ENCODE peak calls at places on chromosome 1, in six cellular contexts. D is fibroblast of the aortic adventitia, C is left ventricle myocardium inferior, Q is brain microvascular endothelial cell, U is AG09309, A is BJ. L is an unnamed sample.

GRCh38 chr1:205664399-205665108 is 15.8 kb downstream of the SLC45A3 start:
- DNase-seq in D (no peak), A (no peak), U (no peak), Q (no peak), C (no peak), L (no peak)

GRCh38 chr1:9434247-9434646 is 105.0 kb upstream of the SLC25A33 start:
- DNase-seq in Q (no peak), U (no peak), A (no peak), C (no peak), D (peak), L (no peak)

GRCh38 chr1:112092656-112093371 is 103.3 kb upstream of the KCND3 start:
- DNase-seq in A (no peak), D (no peak), C (no peak), Q (no peak), U (no peak), L (no peak)

GRCh38 chr1:9867408-9868243 is 42.4 kb downstream of the CTNNBIP1 start:
- DNase-seq in D (peak), U (no peak), Q (peak), C (peak), A (no peak), L (no peak)

GRCh38 chr1:220012259-220012658 is 34.0 kb downstream of the EPRS1 start:
- DNase-seq in Q (no peak), A (no peak), U (peak), C (no peak), D (peak), L (no peak)

GRCh38 chr1:212669600-212669999 is 30.0 kb downstream of the BATF3 start:
- DNase-seq in D (no peak), C (no peak), Q (no peak), U (no peak), A (no peak), L (no peak)

GRCh38 chr1:8017495-8018310 is 8.4 kb downstream of the ERRFI1 start:
- DNase-seq in C (no peak), Q (no peak), U (peak), D (peak), A (no peak), L (no peak)

GRCh38 chr1:87120779-87121178 is 206.3 kb downstream of the HS2ST1 start:
- DNase-seq in A (no peak), U (no peak), D (no peak), Q (no peak), C (no peak), L (no peak)

GRCh38 chr1:25610822-25611630 is 5.6 kb upstream of the MAN1C1 start:
- DNase-seq in D (peak), C (no peak), A (no peak), U (no peak), Q (no peak), L (no peak)

GRCh38 chr1:104408268-104408667 is 658.6 kb downstream of the AMY1C start:
- DNase-seq in A (no peak), U (no peak), D (no peak), C (no peak), Q (no peak), L (no peak)

GRCh38 chr1:7727816-7728477 is 43.1 kb upstream of the VAMP3 start:
- DNase-seq in Q (no peak), C (no peak), U (no peak), D (no peak), A (no peak), L (no peak)

GRCh38 chr1:92404661-92405060 is 82.1 kb downstream of the GFI1 start:
- DNase-seq in U (no peak), Q (peak), C (no peak), D (peak), A (no peak), L (peak)

GRCh38 chr1:19390901-19391595 is 78.9 kb downstream of the SLC66A1 start:
- DNase-seq in C (peak), A (peak), D (peak), U (peak), Q (peak), L (no peak)

GRCh38 chr1:157132111-157132510 is 6.1 kb downstream of the ETV3 start:
- DNase-seq in U (no peak), A (no peak), Q (no peak), C (no peak), D (no peak), L (no peak)

GRCh38 chr1:12001249-12001917 is 17.9 kb upstream of the MIIP start:
- DNase-seq in D (peak), A (no peak), C (no peak), Q (peak), U (peak), L (no peak)

GRCh38 chr1:79679916-79680315 is 673.4 kb upstream of the ADGRL4 start:
- DNase-seq in U (no peak), D (no peak), A (no peak), Q (no peak), C (no peak), L (no peak)

DNA sequence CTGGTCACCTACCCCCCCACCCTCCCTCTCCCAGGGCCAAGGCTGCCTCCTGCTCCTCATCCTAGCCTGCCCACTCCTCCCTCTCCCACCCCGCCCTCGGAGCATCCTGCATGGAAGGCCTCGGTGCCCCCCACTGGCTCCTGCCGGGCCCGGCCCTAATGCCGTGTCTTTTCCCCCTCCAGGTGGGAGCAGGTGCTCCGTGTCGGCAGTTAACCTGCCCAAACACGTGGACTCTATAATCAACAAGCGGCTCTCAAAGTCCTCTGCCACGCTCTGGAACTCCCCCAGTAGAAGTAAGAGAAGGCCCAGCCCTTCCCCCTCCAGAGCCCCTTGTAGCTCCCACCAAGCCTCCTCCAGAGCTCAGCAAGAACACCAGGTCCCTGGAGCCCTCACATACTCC is 18.8 kb downstream of the MAP7D1 start:
- DNase-seq in A (no peak), U (no peak), D (no peak), C (no peak), Q (no peak), L (no peak)
- H3K4me3 ChIP-seq in A (no peak), U (no peak), D (no peak), C (peak), Q (no peak), L (no peak)

DNA sequence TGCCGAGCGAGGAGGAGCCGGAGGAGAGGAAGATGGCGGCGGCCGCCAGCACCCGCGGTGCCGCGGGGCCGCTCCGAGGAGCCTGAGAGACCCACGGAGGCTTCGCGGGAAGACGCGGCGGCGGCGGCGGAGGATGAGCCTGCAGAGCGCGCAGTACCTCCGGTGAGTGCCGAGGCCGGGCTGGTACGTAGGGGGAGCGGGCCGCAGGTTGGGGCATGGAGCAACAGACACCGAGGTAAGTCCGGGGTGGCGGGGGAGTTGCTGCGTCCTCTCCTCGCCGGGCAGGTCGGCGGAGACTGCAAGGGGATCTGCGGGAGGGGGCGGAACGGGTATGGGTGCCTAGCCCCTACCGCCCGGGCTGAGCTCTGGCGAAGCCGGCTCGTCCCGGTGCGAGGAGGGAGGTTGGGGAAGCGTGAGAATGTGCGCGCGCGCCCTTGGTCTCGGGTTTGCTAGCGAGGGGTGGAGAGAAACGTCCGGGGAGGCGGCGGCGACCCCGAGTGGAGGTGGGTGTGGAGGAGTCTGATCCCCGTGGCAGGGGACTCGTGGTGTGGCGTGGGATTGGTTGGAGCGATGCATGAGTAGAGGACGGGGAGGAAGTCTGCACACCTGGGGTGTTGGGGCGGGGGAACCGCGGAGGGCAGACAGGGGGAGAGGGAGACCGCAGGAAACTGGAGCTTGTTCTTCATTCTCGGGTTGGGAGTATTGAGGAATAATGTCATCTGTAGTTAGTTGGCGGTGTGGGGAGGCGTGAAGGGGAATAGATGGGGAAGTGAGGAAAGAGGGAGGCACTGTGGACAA is at the start of gene SMG7:
- DNase-seq in A (no peak), C (peak), D (no peak), U (no peak), Q (no peak), L (no peak)
- TF ChIP-seq CTCF in A (no peak), C (no peak), D (no peak), U (no peak), Q (no peak), L (peak)

DNA sequence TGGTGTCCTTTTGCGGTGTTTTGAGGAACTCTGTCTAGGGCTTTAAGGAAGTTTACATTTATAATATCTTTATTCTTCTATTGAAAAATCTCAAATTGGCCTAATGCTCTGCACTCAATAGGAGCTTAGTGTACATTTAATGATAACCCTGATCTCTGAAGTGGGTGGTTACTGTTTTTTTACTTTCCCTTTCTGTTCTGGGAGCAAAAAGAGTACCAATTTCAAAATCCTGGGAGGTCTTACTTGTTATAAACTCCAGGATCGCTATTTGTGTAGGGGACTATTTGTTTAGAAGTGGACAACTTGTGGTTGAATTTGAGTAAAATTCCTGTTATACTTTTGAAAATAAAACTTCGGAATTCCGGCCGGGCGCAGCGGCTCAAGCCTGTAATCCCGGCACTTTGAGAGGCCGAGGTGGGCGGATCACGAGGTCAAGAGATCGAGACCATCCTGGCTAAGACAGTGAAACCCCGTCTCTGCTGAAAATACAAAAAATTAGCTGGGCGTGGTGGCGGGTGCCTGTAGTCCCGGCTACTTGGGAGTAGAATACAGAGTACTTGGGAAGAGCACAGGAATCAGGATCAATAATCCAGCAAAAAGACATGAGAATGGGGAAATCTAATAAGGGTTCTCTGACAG is 1.1 kb downstream of the C4BPB start:
- DNase-seq in Q (no peak), C (no peak), D (no peak), A (no peak), U (no peak), L (no peak)
- H3K4me3 ChIP-seq in Q (no peak), C (no peak), D (no peak), A (no peak), U (no peak), L (no peak)

DNA sequence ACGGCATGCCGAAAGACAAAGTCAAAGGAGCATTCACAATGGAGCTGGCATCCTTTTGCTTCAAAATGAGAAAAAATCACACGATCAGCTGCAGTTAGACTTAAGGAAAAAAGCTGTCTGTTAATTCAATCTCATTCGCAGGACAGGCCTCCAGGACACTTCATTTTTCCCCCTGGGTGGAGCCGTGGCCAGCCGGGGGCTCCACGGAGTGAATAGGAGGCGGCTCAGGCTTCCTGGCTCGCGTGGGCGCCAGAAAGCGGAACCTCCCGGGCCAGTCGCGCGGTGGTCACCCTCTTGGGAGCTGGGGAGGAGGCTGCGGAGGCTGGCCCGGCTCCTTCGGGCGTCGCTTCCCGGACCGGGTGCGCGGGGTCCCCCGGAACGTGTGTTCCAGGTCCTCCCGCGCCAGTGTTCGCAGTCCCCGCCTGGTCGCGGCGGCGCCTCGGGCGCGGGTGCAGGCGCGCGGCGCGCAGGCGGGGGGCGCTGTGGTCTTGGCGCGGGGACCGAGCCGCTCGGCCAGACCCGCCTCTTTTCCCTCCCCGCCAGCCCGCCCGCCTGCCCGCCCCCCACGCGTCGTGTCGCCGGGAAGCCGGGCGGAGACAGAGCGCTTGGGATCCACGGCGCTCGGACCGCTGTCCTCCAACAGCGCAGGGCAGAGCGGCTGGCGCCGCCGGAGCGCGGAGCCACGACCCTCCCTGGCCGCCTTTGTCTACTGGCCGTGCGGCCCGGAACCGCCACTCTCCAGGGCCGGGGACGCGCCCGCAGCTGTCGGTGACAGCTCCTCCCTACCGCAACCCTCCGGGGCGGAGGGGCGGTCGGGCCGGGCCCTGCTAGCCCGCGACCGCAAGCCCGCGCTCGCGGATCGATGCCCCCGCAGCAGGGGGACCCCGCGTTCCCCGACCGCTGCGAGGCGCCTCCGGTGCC is at the start of gene RHOU:
- DNase-seq in U (no peak), Q (no peak), A (no peak), C (peak), D (peak), L (no peak)
- TF ChIP-seq CTCF in U (peak), Q (peak), A (peak), C (peak), D (peak), L (peak)

GRCh38 chr1:48595613-48596012 is 123.6 kb upstream of the SPATA6 start:
- DNase-seq in A (no peak), C (no peak), D (no peak), U (no peak), Q (no peak), L (no peak)
- H3K4me3 ChIP-seq in A (no peak), C (no peak), D (no peak), U (no peak), Q (no peak), L (no peak)

GRCh38 chr1:30371179-30371788 is 352.1 kb downstream of the MATN1 start:
- DNase-seq in U (no peak), Q (no peak), D (no peak), C (no peak), A (no peak), L (no peak)

GRCh38 chr1:30371888-30372791 is 351.2 kb downstream of the MATN1 start:
- DNase-seq in D (no peak), Q (no peak), U (no peak), A (no peak), C (no peak), L (no peak)

GRCh38 chr1:30374400-30375070 is 348.9 kb downstream of the MATN1 start:
- DNase-seq in U (no peak), Q (no peak), C (no peak), D (no peak), A (no peak), L (no peak)

GRCh38 chr1:30373471-30374399 is 349.6 kb downstream of the MATN1 start:
- DNase-seq in U (no peak), D (no peak), Q (no peak), C (no peak), A (no peak), L (no peak)

DNA sequence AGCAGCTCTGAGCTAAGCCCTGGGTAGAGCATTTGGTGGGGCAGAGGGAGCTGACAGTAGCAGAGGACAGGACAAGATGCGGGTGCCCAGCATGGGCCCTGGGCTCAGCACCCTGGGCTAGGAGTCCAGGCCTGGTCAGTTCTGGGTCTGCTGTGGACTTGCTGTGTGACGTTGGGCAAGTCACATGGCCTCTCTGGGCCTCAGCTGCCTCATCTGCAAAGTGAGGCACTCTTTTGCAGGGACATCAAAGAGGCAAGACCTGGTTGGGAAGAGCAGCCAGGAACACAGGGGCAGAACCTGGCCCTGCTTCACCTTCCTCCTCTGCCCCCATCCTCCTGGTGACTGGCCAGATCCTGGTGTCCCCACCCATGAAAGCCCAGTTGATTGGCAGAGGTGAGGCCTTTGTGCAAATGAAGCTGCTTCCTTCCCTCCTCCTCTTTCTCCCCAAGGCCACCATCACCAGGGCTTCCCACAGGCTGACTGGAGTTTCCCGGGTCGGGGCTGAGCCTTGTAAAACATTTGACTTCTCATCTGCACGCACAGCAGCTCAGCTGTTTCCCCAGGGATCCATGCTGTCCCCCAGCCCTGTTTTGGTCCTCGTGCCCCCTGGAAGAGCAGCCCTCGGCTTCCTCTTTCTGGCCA is 350.5 kb downstream of the MATN1 start:
- DNase-seq in A (no peak), Q (no peak), C (no peak), D (no peak), U (no peak), L (no peak)
- TF ChIP-seq CTCF in A (no peak), Q (no peak), C (no peak), D (no peak), U (no peak), L (no peak)

L was measured in kidney epithelial cell.